ENCODE peak calls at places on chromosome X, in five cellular contexts. M, F, A, X and J are unnamed samples.

GRCh38 chrX:46777971-46778810 is 19.3 kb upstream of the SLC9A7 start:
- DNase-seq in X (no peak), F (no peak), A (no peak), M (no peak), J (no peak)

GRCh38 chrX:39460491-39460890 is 637.3 kb downstream of the BCOR start:
- DNase-seq in X (no peak), F (no peak), A (no peak), M (no peak), J (no peak)

GRCh38 chrX:19883878-19884277 is 3.5 kb downstream of the SH3KBP1 start:
- DNase-seq in F (no peak), A (no peak), X (no peak), M (no peak), J (no peak)

GRCh38 chrX:94216738-94217137 is 542.7 kb downstream of the FAM133A start:
- DNase-seq in X (no peak), A (no peak), F (no peak), M (no peak), J (no peak)

GRCh38 chrX:1741828-1742394 is 127.1 kb downstream of the ASMT start:
- DNase-seq in X (no peak), F (no peak), M (no peak), A (no peak), J (no peak)

GRCh38 chrX:49919617-49920016 is 2.8 kb upstream of the CLCN5 start:
- DNase-seq in X (no peak), M (no peak), A (peak), F (peak), J (peak)

GRCh38 chrX:120310861-120311631 is at the start of gene TMEM255A:
- DNase-seq in X (peak), M (no peak), F (no peak), A (peak), J (peak)

GRCh38 chrX:129842510-129843208 is 1.0 kb downstream of the ZDHHC9 start:
- DNase-seq in A (no peak), F (peak), X (no peak), M (no peak), J (peak)

GRCh38 chrX:103414561-103414960 is 38.2 kb downstream of the BEX3 start:
- DNase-seq in F (no peak), X (no peak), M (no peak), A (no peak), J (no peak)